ENCODE peak calls at places on chromosomes 3 and 15, in seven cellular contexts. Y is skeletal muscle cell, I is progenitor cell of endocrine pancreas, X is nephron progenitor cell, H is cerebellar cortex, V is activated T-cell treated with anti-CD3 and anti-CD28 coated beads for 1 hour, R is GM23248. D is an unnamed sample.

GRCh38 chr3:43581343-43581742 is 40.5 kb downstream of the ANO10 start:
- DNase-seq in Y (no peak), I (no peak), X (no peak), H (no peak), V (no peak), R (peak; percentile 71), D (peak; percentile 8)

GRCh38 chr15:98124576-98124975 is 164.1 kb downstream of the ARRDC4 start:
- DNase-seq in Y (peak; percentile 36), I (no peak), X (no peak), H (no peak), V (no peak), R (peak; percentile 21), D (no peak)

GRCh38 chr3:141875893-141876380 is 506 bp upstream of the ATP1B3 start:
- DNase-seq in Y (peak; percentile 25), I (peak; percentile 19), X (peak; percentile 62), H (peak; percentile 73), V (peak; percentile 64), R (peak; percentile 58), D (peak; percentile 64)

GRCh38 chr3:43968465-43968864 is 273.2 kb upstream of the TOPAZ1 start:
- DNase-seq in Y (no peak), I (no peak), X (no peak), H (no peak), V (no peak), R (no peak), D (no peak)

GRCh38 chr3:181860243-181860642 is 148.5 kb downstream of the SOX2 start:
- DNase-seq in Y (no peak), I (no peak), X (no peak), H (no peak), V (no peak), R (no peak), D (no peak)

GRCh38 chr3:11665331-11665730 is 21.6 kb upstream of the VGLL4 start:
- DNase-seq in Y (no peak), I (no peak), X (no peak), H (no peak), V (no peak), R (no peak), D (no peak)

GRCh38 chr3:96959902-96960596 is 145.7 kb downstream of the EPHA6 start:
- DNase-seq in Y (no peak), I (no peak), X (no peak), H (peak; percentile 56), V (no peak), R (peak; percentile 66), D (peak; percentile 55)

GRCh38 chr3:113054552-113054951 is 63.8 kb downstream of the GTPBP8 start:
- DNase-seq in Y (peak; percentile 85), I (no peak), X (no peak), H (no peak), V (no peak), R (peak; percentile 84), D (no peak)

GRCh38 chr15:34900748-34901147 is 68.8 kb downstream of the AQR start:
- DNase-seq in Y (peak; percentile 22), I (no peak), X (no peak), H (no peak), V (no peak), R (no peak), D (no peak)